ENCODE peak calls at places on chromosomes 13 and 19, in nine cellular contexts. V is neural progenitor cell, H is astrocyte of the spinal cord, L is kidney epithelial cell, S is tibial artery, D is MM.1S, P is adrenal gland, K is osteoblast, W is tibial nerve. M is an unnamed sample.

GRCh38 chr19:7625763-7626372 is 3.5 kb downstream of the XAB2 start:
- DNase-seq in H (no peak), P (peak; percentile 13), V (no peak), D (no peak), L (no peak), W (no peak), K (no peak), S (no peak), M (no peak)

GRCh38 chr13:99577934-99578917 is 77.0 kb downstream of the TM9SF2 start:
- DNase-seq in D (peak; percentile 54), H (no peak), K (no peak), V (no peak), L (no peak), P (no peak), S (no peak), W (no peak), M (no peak)

GRCh38 chr19:7575426-7576040 is 20.1 kb upstream of the CAMSAP3 start:
- DNase-seq in L (no peak), H (no peak), V (no peak), W (no peak), S (no peak), P (no peak), D (no peak), K (peak; percentile 19), M (no peak)

GRCh38 chr13:25732146-25732865 is 319.5 kb downstream of the SHISA2 start:
- DNase-seq in D (no peak), W (no peak), S (no peak), H (peak; percentile 69), P (no peak), K (peak; percentile 59), L (peak; percentile 25), V (no peak), M (no peak)

GRCh38 chr13:73945371-73945770 is 188.8 kb downstream of the KLF12 start:
- DNase-seq in S (no peak), H (peak; percentile 22), W (no peak), K (no peak), L (no peak), V (no peak), P (no peak), D (no peak), M (no peak)

GRCh38 chr19:572891-573825 is 762 bp downstream of the BSG start:
- DNase-seq in K (peak; percentile 98), L (no peak), W (no peak), S (peak; percentile 74), P (peak; percentile 74), D (peak; percentile 28), V (peak; percentile 78), H (peak; percentile 60), M (peak; percentile 48)

GRCh38 chr13:26221721-26222522 is at the start of gene RNF6:
- DNase-seq in H (peak; percentile 99), P (peak; percentile 93), V (peak; percentile 97), L (peak; percentile 96), S (peak; percentile 96), K (peak; percentile 98), W (peak; percentile 89), D (peak; percentile 89), M (peak; percentile 94)

GRCh38 chr13:82614086-82614485 is 1268.2 kb downstream of the SLITRK1 start:
- DNase-seq in K (no peak), H (no peak), D (no peak), S (no peak), P (no peak), V (no peak), W (no peak), L (no peak), M (no peak)

GRCh38 chr19:3358919-3359849 is 7.2 kb upstream of the NFIC start:
- DNase-seq in H (peak; percentile 43), V (peak; percentile 60), P (peak; percentile 82), S (peak; percentile 84), W (peak; percentile 40), L (no peak), D (peak; percentile 31), K (peak; percentile 99), M (peak; percentile 77)

GRCh38 chr19:3359850-3360493 is 6.4 kb upstream of the NFIC start:
- DNase-seq in L (no peak), D (no peak), S (no peak), V (no peak), W (no peak), K (peak; percentile 99), H (no peak), P (no peak), M (peak; percentile 57)

GRCh38 chr19:3361384-3362216 is 4.8 kb upstream of the NFIC start:
- DNase-seq in W (no peak), L (no peak), H (no peak), P (peak; percentile 51), D (no peak), V (no peak), K (peak; percentile 72), S (peak; percentile 70), M (no peak)

GRCh38 chr19:3362217-3362907 is 4.0 kb upstream of the NFIC start:
- DNase-seq in V (no peak), H (no peak), S (no peak), K (peak; percentile 77), W (no peak), D (no peak), L (no peak), P (no peak), M (no peak)

DNA sequence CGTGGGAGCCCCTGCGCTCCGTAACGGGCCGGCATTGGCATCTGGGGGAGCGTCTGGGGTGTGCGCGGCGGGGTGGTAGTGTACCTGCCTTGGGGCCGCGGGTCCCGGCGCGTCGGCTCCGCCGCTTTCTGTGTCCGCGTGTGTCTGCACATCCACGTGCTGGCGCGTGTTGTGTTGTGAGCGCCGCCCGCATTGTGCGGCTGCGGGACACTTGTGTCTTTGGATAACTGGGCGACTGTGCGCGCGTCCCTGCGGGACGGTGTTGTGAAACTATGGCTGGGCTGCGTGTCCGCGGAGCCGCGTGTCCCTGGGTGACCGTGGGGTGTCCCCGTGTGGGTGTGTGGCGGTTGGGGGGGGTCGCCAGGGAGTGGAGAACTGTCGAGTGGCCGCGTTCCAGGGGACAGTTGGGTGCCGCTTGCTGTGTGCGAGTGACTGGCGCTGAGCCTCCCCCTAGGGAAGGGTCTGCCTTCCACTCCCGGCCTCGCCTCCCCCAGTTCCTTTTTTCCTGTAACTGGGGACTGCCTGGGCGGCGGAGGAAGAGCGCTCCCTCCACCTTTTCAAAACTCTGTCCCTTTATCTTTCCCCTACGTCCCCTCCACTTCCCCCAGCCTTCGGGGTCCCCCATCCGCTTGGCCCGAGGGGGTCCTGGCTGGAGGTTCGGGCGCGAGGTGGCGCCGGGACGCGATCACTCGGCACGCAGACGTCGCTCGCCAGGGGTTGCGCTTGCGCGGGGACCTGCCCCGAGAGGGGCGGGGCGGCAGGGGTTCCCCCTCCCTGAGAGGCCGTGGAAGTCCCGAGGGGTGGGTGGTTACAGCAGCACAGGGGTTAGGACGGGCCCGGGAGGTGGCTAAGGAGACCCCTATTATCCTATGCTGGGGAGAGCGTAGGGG is 5.6 kb upstream of the NFIC start:
- DNase-seq in D (no peak), H (no peak), P (peak; percentile 82), L (no peak), K (peak; percentile 97), W (peak; percentile 70), V (peak; percentile 45), S (peak; percentile 91), M (peak; percentile 82)
- TF ChIP-seq CTCF in D (no peak), H (peak; percentile 8), P (no peak), L (no peak), K (no peak), W (peak; percentile 22), V (no peak), S (peak; percentile 7), M (peak; percentile 35)

DNA sequence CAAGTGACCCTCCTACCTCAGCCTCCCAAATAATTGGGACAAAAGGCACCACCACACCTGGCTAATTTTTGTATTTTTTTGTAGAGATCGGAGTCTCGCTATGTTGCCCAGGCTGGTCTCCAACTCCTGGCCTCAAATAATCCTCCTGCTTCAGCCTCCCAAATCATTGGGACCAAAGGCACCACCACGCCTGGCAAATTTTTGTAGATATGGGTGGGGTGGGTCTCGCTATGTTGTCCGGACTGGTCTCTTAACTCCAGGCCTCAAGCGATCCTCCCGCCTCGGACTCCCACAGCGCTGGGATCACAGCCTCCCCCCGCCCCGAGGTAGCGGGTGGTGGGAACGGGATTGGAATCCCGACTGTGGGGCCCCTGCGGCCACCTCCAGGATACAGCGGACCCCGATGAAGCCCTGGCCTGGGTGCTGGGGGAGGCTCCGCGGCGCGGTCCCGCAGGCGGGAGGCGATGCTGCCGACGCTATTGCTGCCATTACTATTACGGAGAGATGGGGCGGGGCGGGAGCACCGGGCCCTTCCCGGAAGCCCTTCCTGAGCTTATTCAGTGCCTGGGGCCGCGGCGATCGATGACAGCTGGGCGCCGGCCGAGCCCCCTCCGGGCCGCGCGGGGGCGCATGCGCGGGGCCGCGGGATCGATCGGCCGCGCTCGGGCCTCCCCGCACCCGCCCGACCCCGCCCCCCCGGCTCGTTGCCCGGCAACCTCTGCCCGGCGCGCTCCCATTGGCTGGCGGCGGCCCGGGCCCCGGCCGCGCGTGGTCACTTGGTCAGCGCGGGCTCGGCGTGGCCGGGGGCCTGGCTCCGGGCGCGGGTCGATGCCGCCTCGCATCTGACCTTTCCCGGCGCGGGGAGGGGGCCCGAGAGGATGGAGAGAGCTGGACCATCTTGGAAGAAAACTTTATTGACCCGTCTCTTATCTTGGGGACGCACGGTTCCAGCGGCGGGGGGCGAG is 27.9 kb upstream of the ONECUT3 start:
- DNase-seq in V (peak; percentile 94), H (peak; percentile 35), D (peak; percentile 21), W (no peak), L (no peak), S (no peak), K (peak; percentile 100), P (peak; percentile 74), M (peak; percentile 47)
- H3K4me3 ChIP-seq in V (peak overlapping the region; percentile 51), H (peak overlapping the region; percentile 50), D (no peak overlapping the region), W (peak overlapping the region; percentile 15), L (peak overlapping the region; percentile 18), S (peak overlapping the region; percentile 33), K (peak overlapping the region; percentile 71), P (peak overlapping the region; percentile 69), M (no peak overlapping the region)

DNA sequence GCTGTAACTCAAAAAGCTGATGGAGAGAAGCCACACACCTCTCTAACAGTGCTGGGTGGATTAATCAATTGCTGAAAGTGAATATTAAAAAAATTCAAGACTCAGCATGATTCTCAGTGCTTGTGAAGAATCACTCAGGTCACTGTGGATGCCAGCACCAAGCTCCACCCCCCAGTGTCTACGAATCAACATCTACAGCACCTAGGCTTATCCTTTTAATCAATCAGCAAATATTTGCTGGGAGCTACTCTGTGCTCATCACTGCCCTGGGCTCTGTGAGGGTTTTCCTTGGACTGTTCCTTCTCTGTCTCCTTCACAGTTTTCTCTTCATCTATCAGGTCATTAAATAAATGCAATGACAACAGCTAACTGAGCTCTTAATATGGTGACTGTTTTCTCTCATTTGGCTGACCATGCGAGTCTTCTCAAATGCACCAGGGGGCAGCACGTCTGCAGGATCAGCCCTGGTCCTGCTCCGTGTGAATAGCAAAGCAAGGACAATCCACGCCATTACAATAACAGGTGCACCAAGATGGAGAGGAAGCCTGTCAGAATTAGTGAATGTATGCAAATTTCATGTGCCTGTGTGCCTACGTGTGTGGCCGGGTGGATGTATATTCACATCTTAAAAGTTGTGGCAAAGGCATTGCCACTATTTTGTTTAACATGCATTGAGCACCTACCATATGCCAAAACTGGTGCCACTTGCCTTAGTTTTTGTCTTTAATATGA is 14.6 kb upstream of the C13orf42 start:
- DNase-seq in V (peak; percentile 85), K (peak; percentile 89), W (no peak), S (no peak), P (peak; percentile 35), D (peak; percentile 61), L (no peak), H (peak; percentile 50), M (peak; percentile 17)
- TF ChIP-seq CTCF in V (peak; percentile 93), K (peak; percentile 86), W (peak; percentile 63), S (peak; percentile 55), P (peak; percentile 69), D (peak; percentile 69), L (peak; percentile 82), H (peak; percentile 89), M (peak; percentile 85)

DNA sequence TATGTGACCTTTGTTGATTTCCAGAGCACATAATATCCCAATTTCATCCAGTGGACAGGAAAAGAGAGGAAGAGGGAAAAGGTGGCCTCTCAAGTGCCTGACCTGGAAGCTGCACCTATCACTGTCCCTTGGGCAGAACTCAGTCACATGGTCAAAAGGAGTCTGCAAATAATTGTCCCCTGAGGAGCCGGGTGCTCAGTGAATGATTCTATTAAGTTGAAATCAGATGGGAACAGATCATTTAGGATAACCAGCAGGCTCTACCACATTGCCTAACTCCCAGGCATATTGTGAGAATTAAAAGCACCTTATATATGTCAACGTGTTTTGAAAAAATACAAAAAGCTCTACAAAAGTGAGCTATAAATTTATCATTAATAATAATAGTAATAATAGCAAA is 6.8 kb downstream of the KL start:
- DNase-seq in K (no peak), W (no peak), H (no peak), V (no peak), L (no peak), P (no peak), S (no peak), D (no peak), M (no peak)
- H3K4me3 ChIP-seq in K (no peak overlapping the region), W (no peak overlapping the region), H (no peak overlapping the region), V (no peak overlapping the region), L (no peak overlapping the region), P (no peak overlapping the region), S (no peak overlapping the region), D (no peak overlapping the region), M (no peak overlapping the region)

M was measured in GM06990.